ENCODE peak calls at places on chromosome 2, in four cellular contexts. One of them, this sample, is unnamed.

GRCh38 chr2:157194097-157194688 is 63.3 kb upstream of the GALNT5 start:
- DNase-seq in A549: peak
- DNase-seq in HepG2: peak
- DNase-seq in K562: peak
- DNase-seq in this sample: no peak

GRCh38 chr2:85667561-85668008 is 414 bp downstream of the SFTPB start:
- DNase-seq in HepG2: no peak
- DNase-seq in A549: no peak
- DNase-seq in K562: no peak
- DNase-seq in this sample: no peak

GRCh38 chr2:158498749-158499136 is 42.0 kb downstream of the PKP4 start:
- DNase-seq in K562: no peak
- DNase-seq in A549: no peak
- DNase-seq in HepG2: no peak
- DNase-seq in this sample: no peak

GRCh38 chr2:101899257-101899656 is 92.5 kb upstream of the IL1R2 start:
- DNase-seq in A549: no peak
- DNase-seq in HepG2: no peak
- DNase-seq in K562: no peak
- DNase-seq in this sample: no peak

GRCh38 chr2:96185516-96185915 is 23.1 kb downstream of the STARD7 start:
- DNase-seq in A549: no peak
- DNase-seq in K562: no peak
- DNase-seq in HepG2: no peak
- DNase-seq in this sample: no peak

GRCh38 chr2:142840438-142840837 is 37.0 kb upstream of the KYNU start:
- DNase-seq in A549: no peak
- DNase-seq in HepG2: no peak
- DNase-seq in K562: no peak
- DNase-seq in this sample: no peak

GRCh38 chr2:37418956-37419355 is 74.5 kb downstream of the QPCT start:
- DNase-seq in HepG2: no peak
- DNase-seq in A549: no peak
- DNase-seq in K562: no peak
- DNase-seq in this sample: no peak

GRCh38 chr2:128354731-128355470 is 36.2 kb upstream of the HS6ST1 start:
- DNase-seq in K562: no peak
- DNase-seq in HepG2: no peak
- DNase-seq in A549: no peak
- DNase-seq in this sample: no peak

GRCh38 chr2:238165288-238165921 is 6.6 kb downstream of the ERFE start:
- DNase-seq in K562: no peak
- DNase-seq in HepG2: no peak
- DNase-seq in A549: no peak
- DNase-seq in this sample: no peak

GRCh38 chr2:23595601-23596251 is 210.7 kb downstream of the KLHL29 start:
- DNase-seq in K562: no peak
- DNase-seq in A549: no peak
- DNase-seq in HepG2: peak
- DNase-seq in this sample: no peak

GRCh38 chr2:6826081-6826913 is 39.4 kb downstream of the CMPK2 start:
- DNase-seq in HepG2: peak
- DNase-seq in A549: peak
- DNase-seq in K562: peak
- DNase-seq in this sample: peak

GRCh38 chr2:236167297-236168109 is 683 bp downstream of the GBX2 start:
- DNase-seq in A549: peak
- DNase-seq in K562: peak
- DNase-seq in HepG2: no peak
- DNase-seq in this sample: no peak

GRCh38 chr2:12948963-12949353 is 232.2 kb downstream of the TRIB2 start:
- DNase-seq in K562: no peak
- DNase-seq in HepG2: no peak
- DNase-seq in A549: no peak
- DNase-seq in this sample: no peak

GRCh38 chr2:175976758-175977157 is 25.3 kb downstream of the LNPK start:
- DNase-seq in K562: no peak
- DNase-seq in HepG2: peak
- DNase-seq in A549: peak
- DNase-seq in this sample: no peak

GRCh38 chr2:216765810-216766259 is 70.5 kb upstream of the IGFBP5 start:
- DNase-seq in HepG2: peak
- DNase-seq in A549: no peak
- DNase-seq in K562: peak
- DNase-seq in this sample: no peak

GRCh38 chr2:68849579-68850030 is 21.6 kb downstream of the BMP10 start:
- DNase-seq in HepG2: peak
- DNase-seq in A549: peak
- DNase-seq in K562: peak
- DNase-seq in this sample: no peak

GRCh38 chr2:26285931-26286330 is 41.2 kb downstream of the HADHB start:
- DNase-seq in K562: no peak
- DNase-seq in A549: no peak
- DNase-seq in HepG2: no peak
- DNase-seq in this sample: no peak

GRCh38 chr2:39513641-39514094 is 76.6 kb upstream of the MAP4K3 start:
- DNase-seq in K562: peak
- DNase-seq in A549: peak
- DNase-seq in HepG2: peak
- DNase-seq in this sample: peak

GRCh38 chr2:155975734-155976133 is 356.8 kb downstream of the NR4A2 start:
- DNase-seq in A549: no peak
- DNase-seq in HepG2: peak
- DNase-seq in K562: no peak
- DNase-seq in this sample: no peak

GRCh38 chr2:110959233-110959632 is 161.5 kb upstream of the BCL2L11 start:
- DNase-seq in K562: no peak
- DNase-seq in A549: no peak
- DNase-seq in HepG2: no peak
- DNase-seq in this sample: no peak

GRCh38 chr2:139177041-139177440 is 396.9 kb upstream of the NXPH2 start:
- DNase-seq in HepG2: no peak
- DNase-seq in A549: no peak
- DNase-seq in K562: no peak
- DNase-seq in this sample: no peak

GRCh38 chr2:140892911-140893637 is 1237.7 kb downstream of the LRP1B start:
- DNase-seq in A549: no peak
- DNase-seq in K562: no peak
- DNase-seq in HepG2: no peak
- DNase-seq in this sample: no peak

GRCh38 chr2:108911807-108912628 is 77.0 kb downstream of the EDAR start:
- DNase-seq in K562: no peak
- DNase-seq in HepG2: no peak
- DNase-seq in A549: no peak
- DNase-seq in this sample: no peak

GRCh38 chr2:32958836-32959235 is 12.1 kb downstream of the LTBP1 start:
- DNase-seq in K562: no peak
- DNase-seq in HepG2: no peak
- DNase-seq in A549: no peak
- DNase-seq in this sample: no peak

GRCh38 chr2:62705859-62706720 is 577 bp downstream of the EHBP1 start:
- DNase-seq in K562: peak
- DNase-seq in A549: peak
- DNase-seq in HepG2: peak
- DNase-seq in this sample: no peak

GRCh38 chr2:30336978-30337841 is 105.9 kb downstream of the LBH start:
- DNase-seq in HepG2: no peak
- DNase-seq in K562: no peak
- DNase-seq in A549: no peak
- DNase-seq in this sample: peak
- TF ChIP-seq CHD4 in HepG2: no peak
- TF ChIP-seq CHD4 in K562: no peak
- TF ChIP-seq CHD4 in A549: no peak
- TF ChIP-seq CHD4 in this sample: no peak

DNA sequence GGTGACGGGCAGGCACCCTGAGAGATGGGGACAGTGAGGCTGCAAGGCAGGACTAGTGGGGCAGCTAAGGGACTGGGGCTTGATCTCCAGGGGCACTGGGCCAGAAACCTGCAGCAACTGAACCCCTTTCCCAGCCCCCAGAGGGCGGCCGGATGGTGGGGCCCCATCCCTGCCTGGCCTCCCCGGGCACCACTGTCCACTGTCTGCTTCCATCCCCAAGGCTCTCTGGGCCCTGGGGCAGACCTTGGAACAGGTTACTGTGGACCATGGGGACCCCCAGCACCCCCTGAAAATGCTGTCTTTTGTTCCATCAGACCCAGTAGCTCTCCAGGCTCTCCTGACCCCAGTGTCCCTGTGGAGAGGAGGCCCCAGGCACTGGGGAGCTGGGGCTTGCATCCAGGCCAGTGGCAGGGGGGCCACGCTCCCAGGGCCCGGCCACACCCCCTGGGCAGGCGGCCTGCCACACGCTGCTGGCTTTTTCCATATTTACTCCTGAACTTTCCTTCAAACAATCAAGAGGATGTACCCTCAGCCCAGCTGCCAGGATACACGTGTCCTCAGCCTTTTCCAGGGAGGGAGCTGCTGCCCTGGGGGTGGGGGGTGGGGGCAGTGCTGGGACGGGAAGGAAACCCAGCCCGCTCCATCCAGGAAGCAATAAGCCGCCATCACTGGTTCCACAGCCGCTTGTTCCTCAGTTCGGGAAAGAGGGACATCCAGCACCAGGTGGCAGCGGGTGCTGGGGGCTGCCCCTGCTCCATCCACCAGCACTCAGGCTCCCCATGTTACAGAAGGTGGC is 102.3 kb upstream of the ODC1 start:
- DNase-seq in A549: no peak
- DNase-seq in K562: no peak
- DNase-seq in HepG2: no peak
- DNase-seq in this sample: no peak
- TF ChIP-seq CHD4 in A549: no peak
- TF ChIP-seq CHD4 in K562: no peak
- TF ChIP-seq CHD4 in HepG2: no peak
- TF ChIP-seq CHD4 in this sample: no peak

GRCh38 chr2:165494568-165494967 is 25.1 kb downstream of the CSRNP3 start:
- DNase-seq in A549: no peak
- DNase-seq in K562: no peak
- DNase-seq in HepG2: no peak
- DNase-seq in this sample: no peak
- TF ChIP-seq CHD4 in A549: no peak
- TF ChIP-seq CHD4 in K562: no peak
- TF ChIP-seq CHD4 in HepG2: no peak
- TF ChIP-seq CHD4 in this sample: no peak

GRCh38 chr2:195659114-195659513 is 2.1 kb downstream of the SLC39A10 start:
- DNase-seq in K562: peak
- DNase-seq in A549: peak
- DNase-seq in HepG2: no peak
- DNase-seq in this sample: no peak
- TF ChIP-seq CHD4 in K562: no peak
- TF ChIP-seq CHD4 in A549: no peak
- TF ChIP-seq CHD4 in HepG2: no peak
- TF ChIP-seq CHD4 in this sample: no peak

GRCh38 chr2:50901510-50901909 is 130.4 kb downstream of the NRXN1 start:
- DNase-seq in HepG2: no peak
- DNase-seq in K562: no peak
- DNase-seq in A549: no peak
- DNase-seq in this sample: no peak
- TF ChIP-seq CHD4 in HepG2: no peak
- TF ChIP-seq CHD4 in K562: no peak
- TF ChIP-seq CHD4 in A549: no peak
- TF ChIP-seq CHD4 in this sample: no peak

GRCh38 chr2:121205321-121205942 is 79.6 kb downstream of the TFCP2L1 start:
- DNase-seq in K562: no peak
- DNase-seq in A549: no peak
- DNase-seq in HepG2: no peak
- DNase-seq in this sample: no peak
- TF ChIP-seq CHD4 in K562: no peak
- TF ChIP-seq CHD4 in A549: no peak
- TF ChIP-seq CHD4 in HepG2: no peak
- TF ChIP-seq CHD4 in this sample: no peak

GRCh38 chr2:180676520-180676919 is 303.9 kb upstream of the UBE2E3 start:
- DNase-seq in K562: no peak
- DNase-seq in A549: no peak
- DNase-seq in HepG2: no peak
- DNase-seq in this sample: no peak
- TF ChIP-seq CHD4 in K562: no peak
- TF ChIP-seq CHD4 in A549: no peak
- TF ChIP-seq CHD4 in HepG2: no peak
- TF ChIP-seq CHD4 in this sample: no peak

DNA sequence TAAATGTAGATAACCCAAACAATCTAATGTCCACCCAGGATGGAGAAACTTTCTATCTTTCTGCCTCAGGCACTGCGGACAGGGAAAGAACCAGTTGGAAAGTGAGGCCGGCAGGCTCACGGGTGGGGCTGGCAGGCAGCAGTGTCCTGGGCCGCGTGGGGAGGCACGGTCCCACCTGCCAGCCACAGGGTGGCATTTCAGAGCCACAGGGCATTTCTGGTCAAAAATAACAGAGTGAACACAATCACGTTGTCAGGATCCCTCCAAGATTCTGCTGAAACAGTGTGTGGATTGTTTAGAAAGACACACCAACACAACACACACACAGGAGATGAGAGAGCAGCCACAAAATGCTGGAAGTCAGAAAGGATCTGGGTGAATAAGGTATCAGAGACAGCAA is 174.1 kb downstream of the HDAC4 start:
- DNase-seq in K562: no peak
- DNase-seq in HepG2: no peak
- DNase-seq in A549: no peak
- DNase-seq in this sample: no peak
- TF ChIP-seq CHD4 in K562: no peak
- TF ChIP-seq CHD4 in HepG2: no peak
- TF ChIP-seq CHD4 in A549: no peak
- TF ChIP-seq CHD4 in this sample: no peak

GRCh38 chr2:230068658-230069080 is at the start of gene SLC16A14:
- DNase-seq in HepG2: no peak
- DNase-seq in A549: peak
- DNase-seq in K562: no peak
- DNase-seq in this sample: peak
- TF ChIP-seq CHD4 in HepG2: no peak
- TF ChIP-seq CHD4 in A549: no peak
- TF ChIP-seq CHD4 in K562: no peak
- TF ChIP-seq CHD4 in this sample: no peak

This sample was measured in GM12878.